ENCODE peak calls at places on chromosome 17, in seven cellular contexts. C is left lung, U is lower lobe of right lung, L is lower leg skin, J is thoracic aorta, A is DND-41, P is psoas muscle. F is an unnamed sample.

GRCh38 chr17:45342871-45343526 is 26.2 kb upstream of the MAP3K14 start:
- DNase-seq in P (no peak), L (peak; percentile 39), C (no peak), U (no peak), A (no peak), J (no peak), F (no peak)

GRCh38 chr17:18920911-18921441 is 31.0 kb upstream of the SLC5A10 start:
- DNase-seq in L (no peak), A (no peak), P (no peak), J (no peak), C (no peak), U (no peak), F (no peak)

GRCh38 chr17:70105154-70105553 is 30.1 kb downstream of the KCNJ16 start:
- DNase-seq in L (no peak), J (no peak), U (no peak), A (no peak), P (no peak), C (no peak), F (no peak)

GRCh38 chr17:79851461-79851817 is 12.2 kb upstream of the CBX4 start:
- DNase-seq in P (no peak), A (no peak), C (peak; percentile 71), L (no peak), U (peak; percentile 73), J (no peak), F (no peak)

GRCh38 chr17:58703137-58703846 is 10.9 kb downstream of the RAD51C start:
- DNase-seq in L (no peak), A (no peak), P (no peak), C (no peak), U (no peak), J (no peak), F (no peak)

GRCh38 chr17:9383828-9384227 is 191.8 kb downstream of the STX8 start:
- DNase-seq in P (no peak), L (no peak), A (no peak), J (no peak), C (no peak), U (no peak), F (no peak)

GRCh38 chr17:61750656-61751055 is 112.7 kb downstream of the BRIP1 start:
- DNase-seq in U (no peak), A (no peak), P (no peak), L (no peak), C (no peak), J (no peak), F (no peak)

GRCh38 chr17:44820631-44821196 is 9.4 kb downstream of the GJC1 start:
- DNase-seq in P (no peak), J (no peak), U (no peak), C (no peak), L (peak; percentile 10), A (no peak), F (peak; percentile 88)

GRCh38 chr17:61404702-61405046 is 5.0 kb downstream of the TBX2 start:
- DNase-seq in C (no peak), A (no peak), U (no peak), L (no peak), P (no peak), J (no peak), F (no peak)

GRCh38 chr17:77003699-77004098 is 135.5 kb downstream of the MGAT5B start:
- DNase-seq in U (no peak), A (no peak), P (no peak), C (no peak), L (no peak), J (no peak), F (no peak)

GRCh38 chr17:73198930-73199260 is 6.0 kb downstream of the COG1 start:
- DNase-seq in C (no peak), U (no peak), J (no peak), L (no peak), A (no peak), P (no peak), F (no peak)

GRCh38 chr17:51121620-51122472 is 1.2 kb upstream of the SPAG9 start:
- DNase-seq in L (peak; percentile 99), C (peak; percentile 96), A (no peak), P (peak; percentile 96), U (peak; percentile 95), J (peak; percentile 83), F (peak; percentile 96)

GRCh38 chr17:74742153-74742515 is 5.1 kb downstream of the RAB37 start:
- DNase-seq in U (no peak), L (no peak), A (peak; percentile 88), P (no peak), C (no peak), J (no peak), F (no peak)

GRCh38 chr17:79925242-79925957 is 86.2 kb upstream of the CBX4 start:
- DNase-seq in L (no peak), C (peak; percentile 77), J (no peak), U (peak; percentile 88), A (peak; percentile 88), P (peak; percentile 93), F (no peak)

GRCh38 chr17:77553459-77554066 is 404.9 kb upstream of the TNRC6C start:
- DNase-seq in L (no peak), J (no peak), P (peak; percentile 18), A (no peak), C (no peak), U (no peak), F (no peak)

GRCh38 chr17:59149841-59150511 is 5.0 kb downstream of the SKA2 start:
- DNase-seq in L (no peak), C (no peak), U (no peak), A (peak; percentile 20), J (no peak), P (no peak), F (no peak)

GRCh38 chr17:77963441-77963840 is 4.9 kb downstream of the TNRC6C start:
- DNase-seq in C (no peak), L (no peak), U (no peak), A (peak; percentile 88), P (no peak), J (no peak), F (no peak)

GRCh38 chr17:28655160-28655559 is 6.5 kb downstream of the SDF2 start:
- DNase-seq in A (no peak), C (no peak), P (no peak), U (no peak), J (no peak), L (peak; percentile 42), F (no peak)

GRCh38 chr17:76585048-76585648 is 512 bp downstream of the ST6GALNAC2 start:
- DNase-seq in U (peak; percentile 67), L (no peak), P (no peak), J (no peak), A (no peak), C (no peak), F (no peak)

GRCh38 chr17:43403846-43404245 is 5.1 kb downstream of the ARL4D start:
- DNase-seq in A (no peak), J (no peak), U (no peak), C (no peak), L (no peak), P (no peak), F (no peak)

GRCh38 chr17:80906364-80907259 is 85.0 kb upstream of the CHMP6 start:
- DNase-seq in P (no peak), A (no peak), L (no peak), U (no peak), C (no peak), J (no peak), F (no peak)

GRCh38 chr17:68290955-68291835 is at the start of the genes ARSG and SLC16A6:
- DNase-seq in U (peak; percentile 88), L (peak; percentile 87), J (no peak), P (peak; percentile 85), C (peak; percentile 84), A (peak; percentile 88), F (no peak)

GRCh38 chr17:61208301-61209098 is 191.1 kb upstream of the TBX2 start:
- DNase-seq in C (no peak), J (no peak), P (no peak), A (no peak), U (no peak), L (no peak), F (no peak)

GRCh38 chr17:49224997-49225337 is 5.6 kb downstream of the PHOSPHO1 start:
- DNase-seq in U (no peak), C (no peak), L (no peak), J (no peak), P (no peak), A (no peak), F (no peak)
- H3K4me3 ChIP-seq in U (peak overlapping the region; percentile 41), C (no peak overlapping the region), L (no peak overlapping the region), J (peak overlapping the region; percentile 53), P (no peak overlapping the region), A (no peak overlapping the region), F (no peak overlapping the region)

GRCh38 chr17:57663326-57664070 is 81.6 kb downstream of the CCDC182 start:
- DNase-seq in P (no peak), C (no peak), A (no peak), L (no peak), J (no peak), U (no peak), F (no peak)
- H3K4me3 ChIP-seq in P (no peak overlapping the region), C (no peak overlapping the region), A (no peak overlapping the region), L (no peak overlapping the region), J (peak overlapping the region; percentile 61), U (no peak overlapping the region), F (peak overlapping the region; percentile 9)

GRCh38 chr17:8140058-8140412 is 12.2 kb downstream of the PER1 start:
- DNase-seq in U (peak; percentile 56), P (peak; percentile 72), J (no peak), C (peak; percentile 40), L (peak; percentile 92), A (no peak), F (no peak)

GRCh38 chr17:8140413-8141029 is 11.7 kb downstream of the PER1 start:
- DNase-seq in A (no peak), L (no peak), C (no peak), P (no peak), J (no peak), U (peak; percentile 40), F (no peak)

GRCh38 chr17:8138672-8139371 is 13.4 kb downstream of the PER1 start:
- DNase-seq in J (peak; percentile 83), L (peak; percentile 99), C (peak; percentile 96), U (peak; percentile 95), P (peak; percentile 97), A (peak; percentile 97), F (peak; percentile 74)

GRCh38 chr17:8137645-8138342 is 13.9 kb upstream of the HES7 start:
- DNase-seq in L (no peak), J (no peak), U (no peak), P (peak; percentile 47), A (no peak), C (peak; percentile 33), F (no peak)

GRCh38 chr17:8138366-8138671 is 13.9 kb downstream of the PER1 start:
- DNase-seq in U (no peak), L (no peak), J (no peak), A (no peak), C (no peak), P (no peak), F (no peak)
- H3K4me3 ChIP-seq in U (peak overlapping the region; percentile 39), L (no peak overlapping the region), J (peak overlapping the region; percentile 49), A (peak overlapping the region; percentile 19), C (no peak overlapping the region), P (peak overlapping the region; percentile 48), F (peak overlapping the region; percentile 41)

GRCh38 chr17:40325156-40326013 is 16.4 kb downstream of the RARA start:
- DNase-seq in J (no peak), A (no peak), P (peak; percentile 34), L (no peak), C (no peak), U (peak; percentile 44), F (no peak)
- H3K4me3 ChIP-seq in J (no peak overlapping the region), A (no peak overlapping the region), P (peak overlapping the region; percentile 10), L (no peak overlapping the region), C (no peak overlapping the region), U (peak overlapping the region; percentile 32), F (no peak overlapping the region)

F was measured in epithelial cell of proximal tubule.